ENCODE peak calls at places on chromosomes 13 and 19, in four cellular contexts. One of them, this sample, is unnamed.

GRCh38 chr13:49627831-49628652 is at the start of gene ARL11:
- DNase-seq in HFF-Myc: no peak
- DNase-seq in epithelial cell of esophagus: peak
- DNase-seq in stimulated activated CD8-positive, alpha-beta memory T cell treated with anti-CD3 and anti-CD28 coated beads, Interleukin-2, amount 100 ng/mL, for 48 hours: peak
- DNase-seq in this sample: no peak

GRCh38 chr13:93248627-93249047 is 22.0 kb downstream of the GPC6 start:
- DNase-seq in stimulated activated CD8-positive, alpha-beta memory T cell treated with anti-CD3 and anti-CD28 coated beads, Interleukin-2, amount 100 ng/mL, for 48 hours: no peak
- DNase-seq in HFF-Myc: no peak
- DNase-seq in epithelial cell of esophagus: peak
- DNase-seq in this sample: no peak

GRCh38 chr19:5345895-5346386 is 5.3 kb upstream of the PTPRS start:
- DNase-seq in HFF-Myc: peak
- DNase-seq in stimulated activated CD8-positive, alpha-beta memory T cell treated with anti-CD3 and anti-CD28 coated beads, Interleukin-2, amount 100 ng/mL, for 48 hours: no peak
- DNase-seq in epithelial cell of esophagus: peak
- DNase-seq in this sample: no peak

GRCh38 chr19:42294471-42295137 is 7.3 kb upstream of the PRR19 start:
- DNase-seq in HFF-Myc: no peak
- DNase-seq in stimulated activated CD8-positive, alpha-beta memory T cell treated with anti-CD3 and anti-CD28 coated beads, Interleukin-2, amount 100 ng/mL, for 48 hours: no peak
- DNase-seq in epithelial cell of esophagus: no peak
- DNase-seq in this sample: no peak

GRCh38 chr19:18440936-18441803 is 3.2 kb upstream of the ISYNA1 start:
- DNase-seq in stimulated activated CD8-positive, alpha-beta memory T cell treated with anti-CD3 and anti-CD28 coated beads, Interleukin-2, amount 100 ng/mL, for 48 hours: no peak
- DNase-seq in epithelial cell of esophagus: no peak
- DNase-seq in HFF-Myc: no peak
- DNase-seq in this sample: no peak

GRCh38 chr19:13153627-13154240 is 3.5 kb downstream of the IER2 start:
- DNase-seq in HFF-Myc: no peak
- DNase-seq in stimulated activated CD8-positive, alpha-beta memory T cell treated with anti-CD3 and anti-CD28 coated beads, Interleukin-2, amount 100 ng/mL, for 48 hours: no peak
- DNase-seq in epithelial cell of esophagus: no peak
- DNase-seq in this sample: no peak

GRCh38 chr19:46993622-46994021 is 26.0 kb upstream of the NPAS1 start:
- DNase-seq in stimulated activated CD8-positive, alpha-beta memory T cell treated with anti-CD3 and anti-CD28 coated beads, Interleukin-2, amount 100 ng/mL, for 48 hours: no peak
- DNase-seq in HFF-Myc: no peak
- DNase-seq in epithelial cell of esophagus: no peak
- DNase-seq in this sample: no peak

GRCh38 chr13:110505594-110505993 is 55.9 kb downstream of the RAB20 start:
- DNase-seq in HFF-Myc: no peak
- DNase-seq in stimulated activated CD8-positive, alpha-beta memory T cell treated with anti-CD3 and anti-CD28 coated beads, Interleukin-2, amount 100 ng/mL, for 48 hours: no peak
- DNase-seq in epithelial cell of esophagus: no peak
- DNase-seq in this sample: no peak

GRCh38 chr13:112968380-112968909 is 569 bp upstream of the MCF2L start:
- DNase-seq in epithelial cell of esophagus: no peak
- DNase-seq in HFF-Myc: no peak
- DNase-seq in stimulated activated CD8-positive, alpha-beta memory T cell treated with anti-CD3 and anti-CD28 coated beads, Interleukin-2, amount 100 ng/mL, for 48 hours: peak
- DNase-seq in this sample: no peak

GRCh38 chr19:12202250-12202649 is 39.4 kb downstream of the ZNF136 start:
- DNase-seq in HFF-Myc: no peak
- DNase-seq in stimulated activated CD8-positive, alpha-beta memory T cell treated with anti-CD3 and anti-CD28 coated beads, Interleukin-2, amount 100 ng/mL, for 48 hours: peak
- DNase-seq in epithelial cell of esophagus: peak
- DNase-seq in this sample: no peak

GRCh38 chr19:27774337-27774736 is 1438.6 kb downstream of the UQCRFS1 start:
- DNase-seq in HFF-Myc: no peak
- DNase-seq in epithelial cell of esophagus: no peak
- DNase-seq in stimulated activated CD8-positive, alpha-beta memory T cell treated with anti-CD3 and anti-CD28 coated beads, Interleukin-2, amount 100 ng/mL, for 48 hours: peak
- DNase-seq in this sample: no peak

GRCh38 chr13:46903748-46904147 is 6.9 kb upstream of the HTR2A start:
- DNase-seq in epithelial cell of esophagus: no peak
- DNase-seq in stimulated activated CD8-positive, alpha-beta memory T cell treated with anti-CD3 and anti-CD28 coated beads, Interleukin-2, amount 100 ng/mL, for 48 hours: no peak
- DNase-seq in HFF-Myc: no peak
- DNase-seq in this sample: no peak

GRCh38 chr13:73273737-73274136 is 214.9 kb downstream of the KLF5 start:
- DNase-seq in stimulated activated CD8-positive, alpha-beta memory T cell treated with anti-CD3 and anti-CD28 coated beads, Interleukin-2, amount 100 ng/mL, for 48 hours: no peak
- DNase-seq in epithelial cell of esophagus: peak
- DNase-seq in HFF-Myc: peak
- DNase-seq in this sample: peak

GRCh38 chr19:33396701-33397535 is 23.4 kb downstream of the CEBPG start:
- DNase-seq in epithelial cell of esophagus: no peak
- DNase-seq in HFF-Myc: no peak
- DNase-seq in stimulated activated CD8-positive, alpha-beta memory T cell treated with anti-CD3 and anti-CD28 coated beads, Interleukin-2, amount 100 ng/mL, for 48 hours: no peak
- DNase-seq in this sample: no peak

GRCh38 chr13:105904034-105904742 is 631.3 kb downstream of the EFNB2 start:
- DNase-seq in HFF-Myc: no peak
- DNase-seq in epithelial cell of esophagus: peak
- DNase-seq in stimulated activated CD8-positive, alpha-beta memory T cell treated with anti-CD3 and anti-CD28 coated beads, Interleukin-2, amount 100 ng/mL, for 48 hours: no peak
- DNase-seq in this sample: no peak

GRCh38 chr19:11373166-11373884 is 1.1 kb upstream of the SWSAP1 start:
- DNase-seq in HFF-Myc: no peak
- DNase-seq in epithelial cell of esophagus: peak
- DNase-seq in stimulated activated CD8-positive, alpha-beta memory T cell treated with anti-CD3 and anti-CD28 coated beads, Interleukin-2, amount 100 ng/mL, for 48 hours: no peak
- DNase-seq in this sample: no peak

GRCh38 chr13:60448907-60449510 is 52.0 kb downstream of the TDRD3 start:
- DNase-seq in epithelial cell of esophagus: peak
- DNase-seq in HFF-Myc: peak
- DNase-seq in stimulated activated CD8-positive, alpha-beta memory T cell treated with anti-CD3 and anti-CD28 coated beads, Interleukin-2, amount 100 ng/mL, for 48 hours: no peak
- DNase-seq in this sample: peak

GRCh38 chr19:48176226-48176625 is 5.7 kb downstream of the ZSWIM9 start:
- DNase-seq in HFF-Myc: no peak
- DNase-seq in epithelial cell of esophagus: no peak
- DNase-seq in stimulated activated CD8-positive, alpha-beta memory T cell treated with anti-CD3 and anti-CD28 coated beads, Interleukin-2, amount 100 ng/mL, for 48 hours: no peak
- DNase-seq in this sample: no peak

GRCh38 chr19:3387645-3388589 is 21.5 kb downstream of the NFIC start:
- DNase-seq in stimulated activated CD8-positive, alpha-beta memory T cell treated with anti-CD3 and anti-CD28 coated beads, Interleukin-2, amount 100 ng/mL, for 48 hours: no peak
- DNase-seq in HFF-Myc: peak
- DNase-seq in epithelial cell of esophagus: peak
- DNase-seq in this sample: no peak

GRCh38 chr13:70527553-70527952 is 419.3 kb upstream of the KLHL1 start:
- DNase-seq in HFF-Myc: no peak
- DNase-seq in epithelial cell of esophagus: no peak
- DNase-seq in stimulated activated CD8-positive, alpha-beta memory T cell treated with anti-CD3 and anti-CD28 coated beads, Interleukin-2, amount 100 ng/mL, for 48 hours: no peak
- DNase-seq in this sample: no peak

GRCh38 chr13:43544011-43544410 is 242.8 kb downstream of the ENOX1 start:
- DNase-seq in epithelial cell of esophagus: peak
- DNase-seq in HFF-Myc: no peak
- DNase-seq in stimulated activated CD8-positive, alpha-beta memory T cell treated with anti-CD3 and anti-CD28 coated beads, Interleukin-2, amount 100 ng/mL, for 48 hours: no peak
- DNase-seq in this sample: no peak

GRCh38 chr19:46602392-46603194 is 1.5 kb downstream of the CALM3 start:
- DNase-seq in epithelial cell of esophagus: no peak
- DNase-seq in HFF-Myc: no peak
- DNase-seq in stimulated activated CD8-positive, alpha-beta memory T cell treated with anti-CD3 and anti-CD28 coated beads, Interleukin-2, amount 100 ng/mL, for 48 hours: peak
- DNase-seq in this sample: no peak